ENCODE peak calls at places on chromosomes 4 and X, in ten cellular contexts. One of them, this sample, is unnamed.

GRCh38 chr4:169383724-169384123 is 113.0 kb upstream of the SH3RF1 start:
- DNase-seq in mammary epithelial cell: peak; percentile 75
- DNase-seq in IMR-90: peak; percentile 97
- DNase-seq in endodermal cell: no peak
- DNase-seq in MM.1S: no peak
- DNase-seq in GM23248: peak; percentile 92
- DNase-seq in neuronal stem cell: no peak
- DNase-seq in HCT116: no peak
- DNase-seq in fibroblast of lung: peak; percentile 99
- DNase-seq in astrocyte: peak; percentile 99
- DNase-seq in this sample: no peak

GRCh38 chr4:88609387-88609786 is 17.1 kb downstream of the HERC3 start:
- DNase-seq in mammary epithelial cell: no peak
- DNase-seq in IMR-90: no peak
- DNase-seq in endodermal cell: no peak
- DNase-seq in MM.1S: no peak
- DNase-seq in GM23248: no peak
- DNase-seq in neuronal stem cell: no peak
- DNase-seq in HCT116: no peak
- DNase-seq in fibroblast of lung: no peak
- DNase-seq in astrocyte: no peak
- DNase-seq in this sample: no peak

GRCh38 chr4:145061325-145061920 is 36.6 kb downstream of the ANAPC10 start:
- DNase-seq in mammary epithelial cell: peak; percentile 35
- DNase-seq in IMR-90: peak; percentile 67
- DNase-seq in endodermal cell: no peak
- DNase-seq in MM.1S: peak; percentile 62
- DNase-seq in GM23248: peak; percentile 60
- DNase-seq in neuronal stem cell: peak; percentile 24
- DNase-seq in HCT116: peak; percentile 49
- DNase-seq in fibroblast of lung: peak; percentile 44
- DNase-seq in astrocyte: peak; percentile 24
- DNase-seq in this sample: peak; percentile 91

GRCh38 chr4:172009461-172009860 is 196.3 kb downstream of the GALNTL6 start:
- DNase-seq in mammary epithelial cell: no peak
- DNase-seq in IMR-90: no peak
- DNase-seq in endodermal cell: no peak
- DNase-seq in MM.1S: no peak
- DNase-seq in GM23248: no peak
- DNase-seq in neuronal stem cell: no peak
- DNase-seq in HCT116: no peak
- DNase-seq in fibroblast of lung: peak; percentile 27
- DNase-seq in astrocyte: peak; percentile 11
- DNase-seq in this sample: no peak

GRCh38 chrX:107823042-107823441 is 2.6 kb upstream of the MID2 start:
- DNase-seq in mammary epithelial cell: no peak
- DNase-seq in IMR-90: no peak
- DNase-seq in endodermal cell: no peak
- DNase-seq in MM.1S: no peak
- DNase-seq in GM23248: no peak
- DNase-seq in neuronal stem cell: no peak
- DNase-seq in HCT116: no peak
- DNase-seq in fibroblast of lung: no peak
- DNase-seq in astrocyte: no peak
- DNase-seq in this sample: no peak

GRCh38 chr4:70297581-70297980 is 37.2 kb upstream of the CABS1 start:
- DNase-seq in mammary epithelial cell: no peak
- DNase-seq in IMR-90: no peak
- DNase-seq in endodermal cell: no peak
- DNase-seq in MM.1S: peak; percentile 78
- DNase-seq in GM23248: no peak
- DNase-seq in neuronal stem cell: no peak
- DNase-seq in HCT116: no peak
- DNase-seq in fibroblast of lung: no peak
- DNase-seq in astrocyte: no peak
- DNase-seq in this sample: no peak

GRCh38 chr4:13548984-13549546 is 4.8 kb upstream of the NKX3-2 start:
- DNase-seq in mammary epithelial cell: peak; percentile 70
- DNase-seq in IMR-90: peak; percentile 74
- DNase-seq in endodermal cell: peak; percentile 98
- DNase-seq in MM.1S: peak; percentile 93
- DNase-seq in GM23248: peak; percentile 74
- DNase-seq in neuronal stem cell: peak; percentile 90
- DNase-seq in HCT116: peak; percentile 79
- DNase-seq in fibroblast of lung: peak; percentile 60
- DNase-seq in astrocyte: peak; percentile 33
- DNase-seq in this sample: peak; percentile 96

GRCh38 chr4:116015062-116015461 is 901.6 kb upstream of the NDST4 start:
- DNase-seq in mammary epithelial cell: peak; percentile 9
- DNase-seq in IMR-90: no peak
- DNase-seq in endodermal cell: no peak
- DNase-seq in MM.1S: no peak
- DNase-seq in GM23248: no peak
- DNase-seq in neuronal stem cell: no peak
- DNase-seq in HCT116: no peak
- DNase-seq in fibroblast of lung: no peak
- DNase-seq in astrocyte: no peak
- DNase-seq in this sample: peak; percentile 52

GRCh38 chr4:76831475-76832390 is 66.2 kb downstream of the SOWAHB start:
- DNase-seq in mammary epithelial cell: no peak
- DNase-seq in IMR-90: peak; percentile 55
- DNase-seq in endodermal cell: no peak
- DNase-seq in MM.1S: no peak
- DNase-seq in GM23248: no peak
- DNase-seq in neuronal stem cell: no peak
- DNase-seq in HCT116: no peak
- DNase-seq in fibroblast of lung: no peak
- DNase-seq in astrocyte: no peak
- DNase-seq in this sample: no peak

GRCh38 chr4:114025176-114025777 is 45.8 kb upstream of the ARSJ start:
- DNase-seq in mammary epithelial cell: no peak
- DNase-seq in IMR-90: no peak
- DNase-seq in endodermal cell: no peak
- DNase-seq in MM.1S: peak; percentile 52
- DNase-seq in GM23248: no peak
- DNase-seq in neuronal stem cell: no peak
- DNase-seq in HCT116: no peak
- DNase-seq in fibroblast of lung: no peak
- DNase-seq in astrocyte: no peak
- DNase-seq in this sample: peak; percentile 43

GRCh38 chr4:156598138-156598681 is 373.4 kb downstream of the PDGFC start:
- DNase-seq in mammary epithelial cell: no peak
- DNase-seq in IMR-90: peak; percentile 78
- DNase-seq in endodermal cell: no peak
- DNase-seq in MM.1S: no peak
- DNase-seq in GM23248: no peak
- DNase-seq in neuronal stem cell: no peak
- DNase-seq in HCT116: no peak
- DNase-seq in fibroblast of lung: peak; percentile 89
- DNase-seq in astrocyte: peak; percentile 87
- DNase-seq in this sample: no peak

GRCh38 chr4:149914521-149915115 is 99.0 kb upstream of the IQCM start:
- DNase-seq in mammary epithelial cell: peak; percentile 13
- DNase-seq in IMR-90: peak; percentile 68
- DNase-seq in endodermal cell: peak; percentile 86
- DNase-seq in MM.1S: peak; percentile 60
- DNase-seq in GM23248: peak; percentile 73
- DNase-seq in neuronal stem cell: peak; percentile 38
- DNase-seq in HCT116: peak; percentile 52
- DNase-seq in fibroblast of lung: peak; percentile 51
- DNase-seq in astrocyte: peak; percentile 44
- DNase-seq in this sample: peak; percentile 90

GRCh38 chrX:40469316-40469715 is 111.5 kb upstream of the ATP6AP2 start:
- DNase-seq in mammary epithelial cell: no peak
- DNase-seq in IMR-90: no peak
- DNase-seq in endodermal cell: no peak
- DNase-seq in MM.1S: no peak
- DNase-seq in GM23248: no peak
- DNase-seq in neuronal stem cell: no peak
- DNase-seq in HCT116: no peak
- DNase-seq in fibroblast of lung: no peak
- DNase-seq in astrocyte: no peak
- DNase-seq in this sample: no peak

GRCh38 chr4:158768577-158769174 is at the start of gene FNIP2:
- DNase-seq in mammary epithelial cell: peak; percentile 61
- DNase-seq in IMR-90: peak; percentile 72
- DNase-seq in endodermal cell: peak; percentile 89
- DNase-seq in MM.1S: peak; percentile 76
- DNase-seq in GM23248: peak; percentile 91
- DNase-seq in neuronal stem cell: peak; percentile 64
- DNase-seq in HCT116: peak; percentile 21
- DNase-seq in fibroblast of lung: peak; percentile 78
- DNase-seq in astrocyte: peak; percentile 61
- DNase-seq in this sample: no peak

GRCh38 chr4:158763462-158763861 is 5.4 kb upstream of the FNIP2 start:
- DNase-seq in mammary epithelial cell: no peak
- DNase-seq in IMR-90: no peak
- DNase-seq in endodermal cell: no peak
- DNase-seq in MM.1S: no peak
- DNase-seq in GM23248: no peak
- DNase-seq in neuronal stem cell: no peak
- DNase-seq in HCT116: no peak
- DNase-seq in fibroblast of lung: no peak
- DNase-seq in astrocyte: no peak
- DNase-seq in this sample: no peak

GRCh38 chr4:158769175-158769831 is 477 bp downstream of the FNIP2 start:
- DNase-seq in mammary epithelial cell: peak; percentile 52
- DNase-seq in IMR-90: no peak
- DNase-seq in endodermal cell: peak; percentile 80
- DNase-seq in MM.1S: peak; percentile 34
- DNase-seq in GM23248: peak; percentile 69
- DNase-seq in neuronal stem cell: no peak
- DNase-seq in HCT116: no peak
- DNase-seq in fibroblast of lung: peak; percentile 36
- DNase-seq in astrocyte: no peak
- DNase-seq in this sample: no peak

GRCh38 chr4:158770671-158771070 is 1.8 kb downstream of the FNIP2 start:
- DNase-seq in mammary epithelial cell: no peak
- DNase-seq in IMR-90: no peak
- DNase-seq in endodermal cell: no peak
- DNase-seq in MM.1S: no peak
- DNase-seq in GM23248: no peak
- DNase-seq in neuronal stem cell: no peak
- DNase-seq in HCT116: no peak
- DNase-seq in fibroblast of lung: no peak
- DNase-seq in astrocyte: no peak
- DNase-seq in this sample: no peak

DNA sequence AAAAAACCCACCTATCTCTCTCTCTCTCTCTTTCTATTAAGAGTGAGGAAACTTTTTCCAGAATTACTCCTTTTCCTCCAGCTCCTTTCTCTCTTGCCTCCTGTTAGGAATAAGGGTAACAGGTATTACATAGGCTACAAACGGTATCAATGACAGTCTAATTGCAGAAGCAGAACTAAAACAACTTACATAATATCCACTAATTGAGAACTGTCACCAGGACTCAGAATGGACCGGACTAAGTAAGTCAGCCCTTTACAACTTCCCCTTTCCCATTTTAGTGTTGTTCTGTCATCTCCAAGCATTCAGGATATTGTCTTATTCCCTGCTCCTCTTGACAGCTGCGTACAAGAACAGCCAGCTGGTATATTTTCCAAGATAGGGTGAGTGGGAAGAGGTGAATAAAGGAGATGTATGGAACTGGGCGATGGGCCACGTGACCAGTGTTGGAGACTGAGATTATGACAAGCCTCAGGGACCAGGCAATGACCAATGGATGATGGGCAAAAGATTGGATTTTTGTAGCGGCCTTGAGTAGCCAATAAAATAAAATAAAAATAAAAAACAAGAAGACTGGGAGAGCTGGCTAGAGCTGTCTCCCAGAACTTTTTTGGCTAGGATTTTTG is 2.3 kb upstream of the FNIP2 start:
- DNase-seq in mammary epithelial cell: no peak
- DNase-seq in IMR-90: no peak
- DNase-seq in endodermal cell: no peak
- DNase-seq in MM.1S: no peak
- DNase-seq in GM23248: no peak
- DNase-seq in neuronal stem cell: no peak
- DNase-seq in HCT116: no peak
- DNase-seq in fibroblast of lung: no peak
- DNase-seq in astrocyte: no peak
- DNase-seq in this sample: no peak
- H3K9ac ChIP-seq in mammary epithelial cell: no peak overlapping the region
- H3K9ac ChIP-seq in IMR-90: no peak overlapping the region
- H3K9ac ChIP-seq in endodermal cell: no peak overlapping the region
- H3K9ac ChIP-seq in MM.1S: no peak overlapping the region
- H3K9ac ChIP-seq in GM23248: no peak overlapping the region
- H3K9ac ChIP-seq in neuronal stem cell: no peak overlapping the region
- H3K9ac ChIP-seq in HCT116: no peak overlapping the region
- H3K9ac ChIP-seq in fibroblast of lung: no peak overlapping the region
- H3K9ac ChIP-seq in astrocyte: no peak overlapping the region
- H3K9ac ChIP-seq in this sample: no peak overlapping the region

GRCh38 chr4:122156819-122157218 is 4.7 kb downstream of the BLTP1 start:
- DNase-seq in mammary epithelial cell: no peak
- DNase-seq in IMR-90: peak; percentile 21
- DNase-seq in endodermal cell: no peak
- DNase-seq in MM.1S: no peak
- DNase-seq in GM23248: no peak
- DNase-seq in neuronal stem cell: no peak
- DNase-seq in HCT116: no peak
- DNase-seq in fibroblast of lung: no peak
- DNase-seq in astrocyte: no peak
- DNase-seq in this sample: no peak
- H3K27ac ChIP-seq in mammary epithelial cell: no peak overlapping the region
- H3K27ac ChIP-seq in IMR-90: no peak overlapping the region
- H3K27ac ChIP-seq in endodermal cell: no peak overlapping the region
- H3K27ac ChIP-seq in MM.1S: no peak overlapping the region
- H3K27ac ChIP-seq in GM23248: no peak overlapping the region
- H3K27ac ChIP-seq in neuronal stem cell: no peak overlapping the region
- H3K27ac ChIP-seq in HCT116: no peak overlapping the region
- H3K27ac ChIP-seq in fibroblast of lung: no peak overlapping the region
- H3K27ac ChIP-seq in astrocyte: no peak overlapping the region
- H3K27ac ChIP-seq in this sample: no peak overlapping the region

GRCh38 chr4:91025240-91026173 is 898.3 kb downstream of the CCSER1 start:
- DNase-seq in mammary epithelial cell: no peak
- DNase-seq in IMR-90: no peak
- DNase-seq in endodermal cell: no peak
- DNase-seq in MM.1S: no peak
- DNase-seq in GM23248: no peak
- DNase-seq in neuronal stem cell: no peak
- DNase-seq in HCT116: no peak
- DNase-seq in fibroblast of lung: no peak
- DNase-seq in astrocyte: no peak
- DNase-seq in this sample: no peak
- H3K9me3 ChIP-seq in mammary epithelial cell: no peaks in the 10 kb centered on the region
- H3K9me3 ChIP-seq in IMR-90: no peaks in the 10 kb centered on the region
- H3K9me3 ChIP-seq in endodermal cell: no peaks in the 10 kb centered on the region
- H3K9me3 ChIP-seq in MM.1S: no peaks in the 10 kb centered on the region
- H3K9me3 ChIP-seq in GM23248: no peaks in the 10 kb centered on the region
- H3K9me3 ChIP-seq in neuronal stem cell: no peaks in the 10 kb centered on the region
- H3K9me3 ChIP-seq in HCT116: no peaks in the 10 kb centered on the region
- H3K9me3 ChIP-seq in fibroblast of lung: no peaks in the 10 kb centered on the region
- H3K9me3 ChIP-seq in astrocyte: no peaks in the 10 kb centered on the region
- H3K9me3 ChIP-seq in this sample: no peaks in the 10 kb centered on the region

DNA sequence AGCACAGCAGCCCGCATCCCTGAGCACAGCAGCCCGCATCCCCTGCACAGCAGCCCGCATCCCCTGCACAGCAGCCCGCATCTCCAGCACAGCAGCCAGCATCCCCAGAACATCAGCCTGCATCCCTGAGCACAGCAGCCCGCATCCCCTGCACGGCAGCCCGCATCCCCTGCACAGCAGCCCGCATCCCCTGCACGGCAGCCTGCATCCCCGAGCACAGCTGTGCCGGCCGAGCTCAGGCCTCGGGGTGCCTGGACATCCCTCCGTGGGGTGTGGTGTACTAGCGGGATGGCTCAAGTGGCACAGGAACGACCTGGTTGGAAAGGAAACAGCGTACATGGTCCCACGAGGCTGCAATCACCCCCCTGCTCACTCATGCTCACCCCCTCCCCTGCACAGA is 26.8 kb downstream of the ABLIM2 start:
- DNase-seq in mammary epithelial cell: no peak
- DNase-seq in IMR-90: no peak
- DNase-seq in endodermal cell: no peak
- DNase-seq in MM.1S: no peak
- DNase-seq in GM23248: no peak
- DNase-seq in neuronal stem cell: no peak
- DNase-seq in HCT116: no peak
- DNase-seq in fibroblast of lung: no peak
- DNase-seq in astrocyte: no peak
- DNase-seq in this sample: no peak
- H3K9ac ChIP-seq in mammary epithelial cell: no peak overlapping the region
- H3K9ac ChIP-seq in IMR-90: no peak overlapping the region
- H3K9ac ChIP-seq in endodermal cell: no peak overlapping the region
- H3K9ac ChIP-seq in MM.1S: no peak overlapping the region
- H3K9ac ChIP-seq in GM23248: no peak overlapping the region
- H3K9ac ChIP-seq in neuronal stem cell: no peak overlapping the region
- H3K9ac ChIP-seq in HCT116: no peak overlapping the region
- H3K9ac ChIP-seq in fibroblast of lung: no peak overlapping the region
- H3K9ac ChIP-seq in astrocyte: no peak overlapping the region
- H3K9ac ChIP-seq in this sample: no peak overlapping the region